ENCODE peak calls at places on chromosome 20, in six cellular contexts. C, B, E, S, D and U are unnamed samples.

GRCh38 chr20:24955045-24955444 is 6.0 kb downstream of the CST7 start:
- DNase-seq in D (no peak), E (no peak), C (no peak), B (no peak), S (no peak), U (no peak)

GRCh38 chr20:37519508-37520416 is 1.3 kb upstream of the NNAT start:
- DNase-seq in B (peak), C (no peak), D (no peak), E (no peak), S (peak), U (no peak)

GRCh38 chr20:11469795-11470495 is 447.7 kb upstream of the BTBD3 start:
- DNase-seq in S (no peak), B (no peak), E (no peak), C (no peak), D (no peak), U (no peak)

GRCh38 chr20:10563935-10564492 is 109.8 kb downstream of the JAG1 start:
- DNase-seq in B (no peak), D (no peak), S (no peak), E (no peak), C (no peak), U (no peak)

GRCh38 chr20:54633903-54634302 is 158.5 kb downstream of the DOK5 start:
- DNase-seq in C (peak), E (no peak), S (no peak), B (no peak), D (no peak), U (no peak)

GRCh38 chr20:60482201-60482600 is 524.0 kb downstream of the CDH26 start:
- DNase-seq in E (no peak), C (no peak), S (no peak), D (no peak), B (no peak), U (no peak)

GRCh38 chr20:43839793-43840199 is 74.9 kb upstream of the TOX2 start:
- DNase-seq in C (no peak), S (no peak), E (no peak), B (no peak), D (no peak), U (no peak)

GRCh38 chr20:34215711-34216381 is 25.4 kb upstream of the ASIP start:
- DNase-seq in B (peak), D (no peak), S (peak), C (no peak), E (no peak), U (no peak)

GRCh38 chr20:58424218-58424617 is 35.2 kb downstream of the VAPB start:
- DNase-seq in B (no peak), S (no peak), D (no peak), C (no peak), E (no peak), U (no peak)

GRCh38 chr20:13006825-13007224 is 1.9 kb upstream of the SPTLC3 start:
- DNase-seq in B (no peak), C (no peak), D (no peak), E (no peak), S (no peak), U (no peak)

GRCh38 chr20:13452470-13453124 is 186.1 kb downstream of the TASP1 start:
- DNase-seq in B (no peak), D (no peak), C (no peak), E (no peak), S (no peak), U (no peak)